ENCODE peak calls at places on chromosome 18, in five cellular contexts. C is Caco-2, I is kidney epithelial cell, A is cardiac muscle cell, K is epithelial cell of esophagus. D is an unnamed sample.

GRCh38 chr18:55287935-55288868 is 299.8 kb downstream of the TCF4 start:
- DNase-seq in C (no peak), I (no peak), A (no peak), K (no peak), D (no peak)

GRCh38 chr18:53941601-53942335 is 282.7 kb downstream of the MBD2 start:
- DNase-seq in C (no peak), I (no peak), A (no peak), K (peak; percentile 57), D (peak; percentile 21)

GRCh38 chr18:60984496-60984895 is 348.7 kb upstream of the CDH20 start:
- DNase-seq in C (no peak), I (peak; percentile 80), A (peak; percentile 78), K (no peak), D (no peak)

GRCh38 chr18:8235916-8236315 is 373.3 kb upstream of the RAB12 start:
- DNase-seq in C (no peak), I (no peak), A (no peak), K (no peak), D (no peak)

GRCh38 chr18:41227993-41228392 is 727.0 kb upstream of the PIK3C3 start:
- DNase-seq in C (no peak), I (no peak), A (no peak), K (peak; percentile 54), D (no peak)

GRCh38 chr18:495017-495416 is 5.5 kb downstream of the COLEC12 start:
- DNase-seq in C (no peak), I (no peak), A (no peak), K (no peak), D (no peak)

GRCh38 chr18:77130229-77131099 is 2.1 kb downstream of the MBP start:
- DNase-seq in C (no peak), I (no peak), A (no peak), K (no peak), D (no peak)

GRCh38 chr18:43303376-43303775 is 26.1 kb upstream of the SYT4 start:
- DNase-seq in C (no peak), I (no peak), A (no peak), K (peak; percentile 42), D (no peak)

GRCh38 chr18:23231340-23232021 is 96.2 kb downstream of the CABLES1 start:
- DNase-seq in C (no peak), I (peak; percentile 69), A (peak; percentile 96), K (peak; percentile 91), D (peak; percentile 92)
- H3K4me3 ChIP-seq in C (no peak overlapping the region), I (no peak overlapping the region), A (no peak overlapping the region), K (no peak overlapping the region), D (no peak overlapping the region)

GRCh38 chr18:44900627-44901026 is 219.9 kb downstream of the SETBP1 start:
- DNase-seq in C (no peak), I (no peak), A (no peak), K (peak; percentile 81), D (no peak)

GRCh38 chr18:44898536-44898935 is 217.8 kb downstream of the SETBP1 start:
- DNase-seq in C (no peak), I (no peak), A (no peak), K (peak; percentile 12), D (no peak)

GRCh38 chr18:44897445-44898215 is 216.9 kb downstream of the SETBP1 start:
- DNase-seq in C (no peak), I (no peak), A (no peak), K (no peak), D (no peak)

GRCh38 chr18:44901283-44901682 is 220.6 kb downstream of the SETBP1 start:
- DNase-seq in C (no peak), I (no peak), A (no peak), K (no peak), D (no peak)

GRCh38 chr18:44899832-44900231 is 219.1 kb downstream of the SETBP1 start:
- DNase-seq in C (no peak), I (no peak), A (no peak), K (no peak), D (no peak)
- TF ChIP-seq CTCF in C (no peak), I (no peak), A (no peak), K (peak; percentile 32), D (no peak)

DNA sequence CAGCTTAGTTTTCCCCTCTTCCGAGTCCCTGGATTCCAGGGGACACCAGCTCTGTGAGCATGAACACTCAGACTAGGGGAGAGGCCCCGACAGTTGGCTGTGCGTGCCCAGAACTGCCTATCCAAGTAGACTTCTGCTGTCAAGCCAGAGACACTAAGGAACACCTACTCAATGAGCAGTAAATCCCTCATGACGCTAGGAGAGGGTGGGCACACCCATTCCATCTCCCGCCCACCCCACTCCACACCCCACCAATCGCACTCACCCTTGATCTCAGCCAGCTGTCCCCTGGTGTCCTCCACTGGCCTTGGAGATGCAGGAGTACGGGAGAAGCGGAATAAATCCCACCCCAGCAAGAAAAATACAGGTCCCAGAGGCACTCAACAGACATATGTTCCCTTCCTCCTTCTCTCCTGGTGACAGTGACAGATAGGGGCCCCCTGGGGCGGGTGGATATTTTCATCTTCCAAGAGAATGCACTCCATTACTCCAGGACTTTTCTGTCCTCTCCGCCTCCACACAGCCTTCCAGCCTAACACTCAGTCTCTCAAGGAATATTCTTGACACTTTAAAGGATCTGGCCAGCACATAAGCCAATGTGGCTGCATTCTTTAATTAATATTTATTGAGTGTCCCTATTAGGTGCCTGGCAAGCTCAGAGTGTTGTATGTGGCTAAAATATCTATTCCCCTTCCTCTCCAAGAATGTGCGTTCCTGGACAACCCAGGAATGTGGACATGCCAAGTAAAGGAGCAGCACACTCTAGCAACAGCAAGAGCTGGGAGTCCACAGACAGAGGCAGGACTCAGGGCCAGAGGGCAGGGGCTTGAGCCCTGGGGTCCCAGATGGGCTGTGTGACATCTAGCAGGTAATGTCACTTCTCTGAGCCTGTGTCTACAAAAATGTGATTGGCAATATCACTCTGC is 13.1 kb upstream of the SMAD7 start:
- DNase-seq in C (no peak), I (no peak), A (no peak), K (no peak), D (no peak)
- H3K4me3 ChIP-seq in C (no peak overlapping the region), I (no peak overlapping the region), A (no peak overlapping the region), K (no peak overlapping the region), D (no peak overlapping the region)

DNA sequence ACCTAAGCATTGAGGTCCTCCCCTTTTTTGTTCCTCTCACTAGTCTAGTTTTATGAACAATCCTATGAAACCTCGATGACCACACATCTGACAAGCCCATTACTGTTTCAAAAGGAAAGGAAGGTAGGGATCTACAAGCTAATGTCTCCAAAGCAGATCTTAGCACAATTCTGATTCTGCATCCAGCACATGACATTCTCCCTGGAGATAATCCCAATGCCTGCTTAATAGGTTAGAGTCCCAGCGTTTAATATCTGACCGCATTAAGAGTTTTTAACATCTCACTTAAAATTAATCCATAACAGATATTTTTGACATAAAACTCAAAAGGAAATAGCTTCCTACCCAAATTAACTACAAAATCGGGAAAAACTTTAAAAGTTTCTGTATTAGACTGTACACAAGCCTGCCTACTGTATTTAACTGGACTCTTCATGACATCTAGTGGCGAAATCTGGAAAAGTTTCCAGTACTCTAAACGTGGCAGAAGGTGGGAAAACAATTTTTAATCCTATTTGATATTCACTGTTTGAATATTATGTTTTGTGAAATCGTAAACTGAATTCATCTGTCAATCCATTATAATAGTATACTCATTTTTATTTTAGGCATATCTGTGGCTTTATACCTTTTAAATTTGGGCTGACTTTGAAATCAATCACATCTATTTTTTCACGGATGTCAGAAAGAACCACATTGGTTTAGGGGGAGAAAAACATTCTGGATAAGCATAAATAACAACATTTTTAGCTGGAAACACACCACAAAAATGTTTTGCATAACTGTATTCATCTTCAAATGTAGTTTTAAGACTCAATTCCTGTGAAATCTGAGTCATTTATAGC is 62.4 kb downstream of the TXNL1 start:
- DNase-seq in C (peak; percentile 22), I (no peak), A (peak; percentile 77), K (peak; percentile 60), D (peak; percentile 11)
- TF ChIP-seq CTCF in C (peak; percentile 23), I (peak; percentile 50), A (peak; percentile 56), K (peak; percentile 60), D (peak; percentile 58)

DNA sequence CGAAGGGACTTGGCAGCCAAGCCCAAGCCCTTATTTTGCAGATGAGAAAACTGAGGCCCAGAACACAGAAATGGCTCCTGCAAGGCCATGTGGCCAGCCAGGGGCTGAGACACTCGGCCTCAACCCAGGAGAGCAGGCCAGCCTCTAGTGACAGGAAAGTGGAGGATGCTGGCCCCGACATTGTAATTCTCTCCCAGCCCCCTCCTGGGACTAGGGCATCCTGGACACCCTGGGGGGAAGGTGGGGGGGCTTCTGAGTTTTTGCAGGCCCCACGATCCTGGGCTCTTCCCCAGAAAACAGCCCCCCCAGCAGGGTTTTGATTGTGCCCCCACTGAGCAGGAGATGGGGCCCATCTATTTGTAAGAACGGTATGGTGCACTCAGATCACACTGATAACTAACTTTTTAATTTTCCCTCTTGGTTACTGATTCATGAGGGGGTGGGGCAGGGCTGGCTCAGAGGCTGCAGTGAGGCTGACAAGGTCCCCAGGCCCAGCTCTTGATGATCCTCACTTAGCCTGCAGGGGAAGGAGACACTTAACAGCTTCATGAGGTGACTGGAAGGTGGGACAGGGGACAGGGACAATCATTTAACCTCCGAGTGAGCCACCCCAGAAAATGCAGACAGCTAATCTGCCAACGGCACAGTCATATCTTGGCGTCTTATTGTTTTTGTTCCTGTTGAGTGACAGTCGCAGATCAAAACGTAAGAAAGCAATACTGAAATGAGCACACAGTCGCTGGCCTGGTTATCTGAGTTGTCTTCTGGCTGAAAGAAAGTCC is 18.9 kb downstream of the SMAD7 start:
- DNase-seq in C (no peak), I (no peak), A (no peak), K (no peak), D (no peak)
- H3K4me3 ChIP-seq in C (no peak overlapping the region), I (no peak overlapping the region), A (no peak overlapping the region), K (no peak overlapping the region), D (no peak overlapping the region)

D was measured in BJ.